ENCODE peak calls at places on chromosomes 4 and X, in five cellular contexts. J, I, Y, E and B are unnamed samples.

GRCh38 chr4:99945718-99946345 is 586 bp downstream of the DNAJB14 start:
- DNase-seq in E (peak; percentile 36), Y (peak; percentile 44), I (peak; percentile 4), J (peak; percentile 82), B (peak; percentile 12)

GRCh38 chrX:152313529-152314302 is 137.4 kb downstream of the GABRA3 start:
- DNase-seq in E (peak; percentile 0), I (no peak), Y (no peak), J (no peak), B (no peak)

GRCh38 chr4:121709766-121710405 is 13.1 kb upstream of the ANXA5 start:
- DNase-seq in E (no peak), Y (no peak), I (no peak), J (no peak), B (no peak)

GRCh38 chr4:122224348-122224747 is 72.2 kb downstream of the BLTP1 start:
- DNase-seq in E (peak; percentile 21), I (no peak), J (no peak), Y (no peak), B (no peak)

GRCh38 chr4:84814100-84814750 is 152.3 kb downstream of the WDFY3 start:
- DNase-seq in J (no peak), Y (peak; percentile 45), E (peak; percentile 97), I (no peak), B (peak; percentile 3)

GRCh38 chrX:120761810-120762209 is 113.9 kb downstream of the CT47B1 start:
- DNase-seq in E (peak; percentile 85), I (no peak), Y (peak; percentile 7), J (no peak), B (no peak)

GRCh38 chrX:51437521-51437920 is 58.9 kb downstream of the NUDT11 start:
- DNase-seq in I (no peak), E (no peak), Y (no peak), J (no peak), B (no peak)

GRCh38 chr4:3344596-3344995 is 51.8 kb downstream of the RGS12 start:
- DNase-seq in E (no peak), Y (no peak), J (no peak), I (no peak), B (no peak)

GRCh38 chrX:45421806-45422205 is 221.1 kb upstream of the DIPK2B start:
- DNase-seq in E (no peak), Y (no peak), J (no peak), I (no peak), B (no peak)

GRCh38 chr4:73343432-73343831 is 60.7 kb upstream of the ALB start:
- DNase-seq in Y (peak; percentile 12), E (peak; percentile 3), J (no peak), I (no peak), B (no peak)

GRCh38 chr4:139175647-139176298 is 1.2 kb downstream of the ELF2 start:
- DNase-seq in I (no peak), E (no peak), J (no peak), Y (no peak), B (peak; percentile 26)

GRCh38 chr4:158622251-158622650 is 49.4 kb downstream of the C4orf46 start:
- DNase-seq in Y (no peak), I (no peak), E (peak; percentile 14), J (no peak), B (no peak)

GRCh38 chrX:93354651-93355050 is 318.7 kb downstream of the NAP1L3 start:
- DNase-seq in E (no peak), I (no peak), Y (no peak), J (no peak), B (no peak)

GRCh38 chrX:129781134-129782014 is 1.6 kb downstream of the SASH3 start:
- DNase-seq in J (no peak), I (peak; percentile 76), Y (no peak), E (no peak), B (no peak)

GRCh38 chr4:39576268-39576667 is 49.0 kb upstream of the UGDH start:
- DNase-seq in J (no peak), E (peak; percentile 23), I (no peak), Y (no peak), B (no peak)

GRCh38 chrX:57156397-57157049 is 19.3 kb upstream of the SPIN2A start:
- DNase-seq in E (peak; percentile 28), Y (peak; percentile 50), I (no peak), J (no peak), B (no peak)

GRCh38 chr4:186840222-186840701 is 116.6 kb upstream of the FAT1 start:
- DNase-seq in J (no peak), Y (no peak), E (peak; percentile 91), I (no peak), B (no peak)

GRCh38 chr4:65344278-65344825 is 325.9 kb downstream of the EPHA5 start:
- DNase-seq in J (no peak), E (peak; percentile 22), Y (no peak), I (no peak), B (no peak)

GRCh38 chr4:46270986-46271596 is 118.8 kb downstream of the GABRA2 start:
- DNase-seq in I (no peak), Y (peak; percentile 17), J (no peak), E (peak; percentile 8), B (peak; percentile 6)

GRCh38 chr4:117479673-117480072 is 394.3 kb upstream of the TRAM1L1 start:
- DNase-seq in I (peak; percentile 2), Y (no peak), E (no peak), J (no peak), B (no peak)

GRCh38 chrX:47514553-47515235 is 31.7 kb upstream of the ZNF41 start:
- DNase-seq in J (no peak), E (peak; percentile 76), I (no peak), Y (no peak), B (no peak)

GRCh38 chr4:168868044-168868855 is 141.8 kb downstream of the CBR4 start:
- DNase-seq in I (no peak), J (peak; percentile 12), Y (no peak), E (peak; percentile 92), B (no peak)